ENCODE peak calls at places on chromosomes 7 and 10, in four cellular contexts. R is cardiac muscle cell, P is tibial artery, J is MM.1S. U is an unnamed sample. For H3K4me1, the result is how much of the 10 kb centered on the place peaks cover.

GRCh38 chr7:99155207-99155606 is 11.3 kb upstream of the SMURF1 start:
- DNase-seq in P (no peak), R (no peak), J (no peak), U (no peak)

GRCh38 chr7:130961128-130961601 is 227.2 kb upstream of the KLF14 start:
- DNase-seq in R (no peak), P (no peak), J (peak), U (no peak)

GRCh38 chr10:7335977-7336376 is 74.9 kb downstream of the SFMBT2 start:
- DNase-seq in R (no peak), P (no peak), J (no peak), U (no peak)

GRCh38 chr10:103709341-103709920 is 145.9 kb downstream of the SH3PXD2A start:
- DNase-seq in P (no peak), J (no peak), R (no peak), U (no peak)

GRCh38 chr7:155423337-155424285 is 34.3 kb upstream of the EN2 start:
- DNase-seq in J (no peak), P (no peak), R (no peak), U (no peak)

GRCh38 chr7:130593033-130593432 is 75.5 kb downstream of the COPG2 start:
- DNase-seq in J (no peak), P (no peak), R (no peak), U (no peak)

GRCh38 chr7:50962962-50963374 is 180.3 kb upstream of the GRB10 start:
- DNase-seq in J (no peak), P (no peak), R (no peak), U (no peak)

GRCh38 chr7:106893591-106893990 is 28.5 kb downstream of the PIK3CG start:
- DNase-seq in P (no peak), J (peak), R (no peak), U (no peak)

GRCh38 chr10:80454526-80455460 is 683 bp downstream of the TSPAN14 start:
- DNase-seq in R (peak), J (peak), P (peak), U (no peak)

GRCh38 chr10:3287566-3288445 is 115.2 kb upstream of the PITRM1 start:
- DNase-seq in P (no peak), J (no peak), R (no peak), U (no peak)

GRCh38 chr10:100089241-100089640 is 7.6 kb upstream of the CPN1 start:
- DNase-seq in P (no peak), J (no peak), R (no peak), U (no peak)

GRCh38 chr10:44056947-44057811 is 327.7 kb downstream of the CXCL12 start:
- DNase-seq in P (no peak), J (no peak), R (no peak), U (no peak)

GRCh38 chr10:62640386-62640785 is 164.1 kb upstream of the ADO start:
- DNase-seq in R (no peak), P (no peak), J (no peak), U (no peak)

GRCh38 chr7:79272066-79272669 is 181.3 kb downstream of the MAGI2 start:
- DNase-seq in R (peak), P (no peak), J (peak), U (no peak)

GRCh38 chr7:152006336-152006735 is 19.1 kb upstream of the GALNT11 start:
- DNase-seq in J (no peak), R (no peak), P (no peak), U (no peak)

GRCh38 chr10:132648871-132649528 is 111.4 kb downstream of the INPP5A start:
- DNase-seq in P (no peak), J (no peak), R (no peak), U (no peak)

GRCh38 chr7:19920200-19920599 is 146.8 kb upstream of the TMEM196 start:
- DNase-seq in P (no peak), R (no peak), J (no peak), U (no peak)

GRCh38 chr7:140342732-140343514 is 55.4 kb downstream of the SLC37A3 start:
- DNase-seq in J (no peak), P (no peak), R (peak), U (no peak)

GRCh38 chr10:110496553-110497437 is 912 bp upstream of the DUSP5 start:
- DNase-seq in P (no peak), J (no peak), R (no peak), U (peak)

GRCh38 chr10:97224483-97225435 is 39.0 kb upstream of the SLIT1 start:
- DNase-seq in P (no peak), R (no peak), J (no peak), U (no peak)

GRCh38 chr10:7424315-7424714 is 13.5 kb upstream of the SFMBT2 start:
- DNase-seq in R (no peak), J (no peak), P (no peak), U (no peak)

GRCh38 chr10:17216217-17216900 is 11.7 kb upstream of the VIM start:
- DNase-seq in J (peak), R (no peak), P (no peak), U (no peak)

GRCh38 chr7:151166629-151167196 is 781 bp downstream of the GBX1 start:
- DNase-seq in P (no peak), J (no peak), R (no peak), U (no peak)

GRCh38 chr10:121077331-121077730 is 226.2 kb downstream of the WDR11 start:
- DNase-seq in P (no peak), R (peak), J (no peak), U (no peak)

GRCh38 chr10:96642973-96643372 is 56.2 kb upstream of the TM9SF3 start:
- DNase-seq in R (peak), J (peak), P (peak), U (peak)

GRCh38 chr7:135185471-135186260 is 15.2 kb upstream of the CYREN start:
- DNase-seq in P (peak), J (no peak), R (no peak), U (no peak)

GRCh38 chr7:37943905-37944736 is 23.7 kb downstream of the EPDR1 start:
- DNase-seq in J (no peak), P (no peak), R (no peak), U (no peak)

GRCh38 chr10:77592946-77593636 is 44.5 kb downstream of the KCNMA1 start:
- DNase-seq in J (no peak), R (no peak), P (peak), U (peak)

GRCh38 chr7:88546808-88547207 is 212.7 kb upstream of the ZNF804B start:
- DNase-seq in R (peak), P (no peak), J (peak), U (no peak)

GRCh38 chr7:137674551-137675409 is 172.0 kb downstream of the DGKI start:
- DNase-seq in J (no peak), P (no peak), R (no peak), U (no peak)

GRCh38 chr10:22251751-22252285 is 34.0 kb upstream of the EBLN1 start:
- DNase-seq in J (peak), P (peak), R (peak), U (no peak)

GRCh38 chr10:92291921-92292860 is 1.2 kb downstream of the MARCHF5 start:
- DNase-seq in R (peak), J (peak), P (peak), U (no peak)

GRCh38 chr10:5297466-5297865 is 67.3 kb upstream of the UCN3 start:
- DNase-seq in J (peak), R (no peak), P (peak), U (no peak)

GRCh38 chr7:6636741-6637543 is at the start of gene ZNF316:
- DNase-seq in J (peak), R (peak), P (peak), U (no peak)

GRCh38 chr7:114916261-114916892 is 5.5 kb upstream of the MDFIC start:
- DNase-seq in P (no peak), R (no peak), J (no peak), U (no peak)

GRCh38 chr10:21599582-21599981 is 65.5 kb downstream of the MLLT10 start:
- DNase-seq in J (peak), P (no peak), R (no peak), U (no peak)

GRCh38 chr10:42875792-42876191 is 93.2 kb downstream of the BMS1 start:
- DNase-seq in J (no peak), R (no peak), P (no peak), U (no peak)

GRCh38 chr7:1671876-1672451 is 1.9 kb downstream of the ELFN1 start:
- DNase-seq in P (peak), R (no peak), J (no peak), U (no peak)

GRCh38 chr7:149150981-149151380 is 3.7 kb downstream of the ZNF398 start:
- DNase-seq in R (no peak), J (no peak), P (no peak), U (no peak)

GRCh38 chr7:149147072-149147729 is at the start of gene ZNF398:
- DNase-seq in P (peak), R (peak), J (peak), U (peak)

GRCh38 chr7:149144996-149145850 is 2.0 kb upstream of the ZNF398 start:
- DNase-seq in P (no peak), R (no peak), J (no peak), U (no peak)

GRCh38 chr7:149153346-149153745 is 6.1 kb downstream of the ZNF398 start:
- DNase-seq in R (no peak), P (no peak), J (no peak), U (no peak)

DNA sequence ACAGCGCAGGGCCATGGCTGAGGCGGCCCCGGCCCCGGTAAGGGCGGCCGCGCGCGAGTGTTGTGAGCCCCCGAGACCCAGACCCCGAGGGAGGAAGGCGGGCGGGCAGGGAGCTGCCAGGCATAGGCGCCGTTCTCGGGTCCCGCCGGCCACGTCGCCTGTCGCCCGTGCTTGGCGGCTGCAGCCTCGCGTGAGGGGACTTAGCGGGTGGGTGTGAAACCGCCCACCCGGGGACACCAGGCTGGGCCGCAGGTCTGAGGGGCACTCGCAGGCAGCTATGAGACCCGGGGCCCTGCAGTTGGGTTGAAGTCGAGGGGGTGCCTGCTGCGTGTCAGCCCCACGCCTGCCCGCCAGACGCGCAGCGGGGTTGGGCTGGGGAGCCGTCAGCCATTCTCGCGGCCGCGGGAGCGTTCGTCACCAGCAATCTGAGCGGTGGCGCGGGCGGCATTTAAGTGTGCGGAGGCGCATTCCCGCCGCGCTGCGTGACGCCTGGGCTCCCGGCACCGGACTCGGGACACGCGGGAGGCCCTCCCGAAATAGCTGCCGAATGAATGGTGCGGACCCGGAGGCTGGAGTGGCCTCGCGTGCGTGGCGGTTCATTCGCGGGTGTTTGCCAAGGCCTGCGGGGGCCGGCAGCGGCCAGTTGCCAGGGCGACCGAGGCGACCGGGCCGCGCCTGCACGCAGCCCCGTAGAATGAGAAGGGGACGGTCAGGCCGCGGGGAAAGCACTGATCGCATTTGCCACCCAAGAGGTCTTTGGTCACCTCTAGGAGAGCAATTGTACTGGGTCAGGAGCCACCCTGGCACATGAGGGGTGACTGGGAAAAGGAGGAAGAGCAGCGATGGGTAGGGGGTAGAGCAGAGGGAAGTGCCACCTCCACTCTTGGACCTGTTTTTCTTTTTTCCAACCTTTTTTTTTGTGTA is 739 bp downstream of the ZNF398 start:
- DNase-seq in J (peak), P (peak), R (peak), U (peak)
- H3K27ac ChIP-seq in J (peak), P (peak), R (peak), U (peak)

GRCh38 chr7:31937982-31938381 is 132.2 kb downstream of the PDE1C start:
- DNase-seq in J (no peak), R (no peak), P (no peak), U (no peak)
- H3K4me1 ChIP-seq in J (under half), R (under half), P (under half), U (under half)

GRCh38 chr7:26328498-26329390 is 37.1 kb downstream of the SNX10 start:
- DNase-seq in J (no peak), P (no peak), R (no peak), U (no peak)

GRCh38 chr7:26321440-26321839 is 29.8 kb downstream of the SNX10 start:
- DNase-seq in J (no peak), R (no peak), P (no peak), U (no peak)

GRCh38 chr7:26329520-26330269 is 38.0 kb downstream of the SNX10 start:
- DNase-seq in P (no peak), J (no peak), R (no peak), U (no peak)

GRCh38 chr7:26320878-26321277 is 29.2 kb downstream of the SNX10 start:
- DNase-seq in J (no peak), R (no peak), P (no peak), U (no peak)

GRCh38 chr7:26326211-26326610 is 34.5 kb downstream of the SNX10 start:
- DNase-seq in P (no peak), R (no peak), J (no peak), U (no peak)
- TF ChIP-seq CTCF in P (no peak), R (no peak), J (no peak), U (no peak)

GRCh38 chr7:30898411-30898810 is 13.2 kb upstream of the AQP1 start:
- DNase-seq in P (no peak), J (no peak), R (no peak), U (no peak)

GRCh38 chr7:30897770-30898169 is 13.9 kb upstream of the AQP1 start:
- DNase-seq in J (no peak), R (no peak), P (no peak), U (no peak)

GRCh38 chr7:30894866-30895408 is 16.7 kb upstream of the AQP1 start:
- DNase-seq in P (no peak), J (no peak), R (no peak), U (no peak)

GRCh38 chr7:30896041-30896440 is 15.6 kb upstream of the AQP1 start:
- DNase-seq in R (no peak), P (no peak), J (no peak), U (no peak)

GRCh38 chr7:30896783-30897617 is 14.7 kb upstream of the AQP1 start:
- DNase-seq in P (no peak), J (no peak), R (no peak), U (no peak)
- H3K27ac ChIP-seq in P (no peak), J (no peak), R (no peak), U (no peak)

GRCh38 chr7:116570306-116570705 is 45.5 kb downstream of the CAV1 start:
- DNase-seq in J (no peak), R (no peak), P (no peak), U (no peak)
- H3K4me1 ChIP-seq in J (under half), R (under half), P (under half), U (under half)

GRCh38 chr10:51047857-51048256 is 26.4 kb upstream of the PRKG1 start:
- DNase-seq in J (no peak), P (no peak), R (no peak), U (no peak)
- TF ChIP-seq CTCF in J (no peak), P (peak), R (peak), U (no peak)

GRCh38 chr7:143263266-143264195 is at the start of gene GSTK1:
- DNase-seq in P (peak), R (peak), J (peak), U (peak)
- H3K27ac ChIP-seq in P (peak), R (peak), J (no peak), U (peak)

U was measured in thoracic aorta.